ENCODE peak calls at places on chromosomes 7 and 10, in nine cellular contexts. P is naive B cell; M is A549; L is NCI-H82; Z is left kidney; O is activated T-cell treated with anti-CD3 and anti-CD28 coated beads for 4 hours; T is mucosa of gallbladder; N is stimulated activated CD8-positive, alpha-beta memory T cell treated with anti-CD3 and anti-CD28 coated beads, Interleukin-2, amount 100 ng/mL, for 48 hours; Q is skeletal muscle cell. C is an unnamed sample.

GRCh38 chr10:91012502-91012901 is 91.6 kb upstream of the ANKRD1 start:
- DNase-seq in P (no peak), M (no peak), L (no peak), Z (no peak), O (no peak), T (no peak), N (no peak), Q (no peak), C (no peak)

GRCh38 chr10:121303273-121303890 is 294.9 kb downstream of the FGFR2 start:
- DNase-seq in P (no peak), M (no peak), L (peak), Z (no peak), O (no peak), T (peak), N (no peak), Q (no peak), C (no peak)

GRCh38 chr7:561631-562393 is 42.2 kb upstream of the PDGFA start:
- DNase-seq in P (no peak), M (no peak), L (no peak), Z (peak), O (no peak), T (peak), N (no peak), Q (peak), C (no peak)

GRCh38 chr10:90462761-90463160 is 395.1 kb downstream of the HTR7 start:
- DNase-seq in P (no peak), M (no peak), L (no peak), Z (no peak), O (no peak), T (no peak), N (no peak), Q (peak), C (no peak)

GRCh38 chr7:19982841-19983835 is 209.7 kb upstream of the TMEM196 start:
- DNase-seq in P (peak), M (peak), L (peak), Z (peak), O (no peak), T (peak), N (no peak), Q (no peak), C (no peak)

GRCh38 chr10:94075521-94075920 is 81.8 kb downstream of the PLCE1 start:
- DNase-seq in P (no peak), M (no peak), L (no peak), Z (no peak), O (no peak), T (no peak), N (no peak), Q (no peak), C (no peak)

GRCh38 chr7:140008755-140009610 is 53.8 kb downstream of the PARP12 start:
- DNase-seq in P (no peak), M (no peak), L (no peak), Z (no peak), O (no peak), T (peak), N (no peak), Q (no peak), C (no peak)

GRCh38 chr7:106814887-106815286 is 50.2 kb upstream of the PIK3CG start:
- DNase-seq in P (no peak), M (no peak), L (no peak), Z (no peak), O (no peak), T (no peak), N (no peak), Q (no peak), C (no peak)

GRCh38 chr7:34220501-34220900 is 315.2 kb downstream of the BMPER start:
- DNase-seq in P (no peak), M (no peak), L (no peak), Z (no peak), O (no peak), T (no peak), N (no peak), Q (no peak), C (no peak)

GRCh38 chr7:75639071-75639892 is 99.5 kb downstream of the HIP1 start:
- DNase-seq in P (peak), M (peak), L (peak), Z (peak), O (peak), T (peak), N (no peak), Q (no peak), C (peak)

GRCh38 chr7:18565337-18565736 is 69.8 kb downstream of the HDAC9 start:
- DNase-seq in P (no peak), M (no peak), L (no peak), Z (no peak), O (no peak), T (no peak), N (no peak), Q (no peak), C (no peak)

GRCh38 chr7:81210092-81211064 is 291.5 kb upstream of the SEMA3C start:
- DNase-seq in P (no peak), M (no peak), L (no peak), Z (no peak), O (no peak), T (no peak), N (no peak), Q (no peak), C (no peak)

GRCh38 chr10:4219901-4220300 is 434.9 kb upstream of the KLF6 start:
- DNase-seq in P (no peak), M (no peak), L (peak), Z (no peak), O (no peak), T (no peak), N (no peak), Q (no peak), C (no peak)

GRCh38 chr7:1743481-1744230 is 73.6 kb downstream of the ELFN1 start:
- DNase-seq in P (no peak), M (no peak), L (no peak), Z (no peak), O (no peak), T (no peak), N (no peak), Q (no peak), C (no peak)

GRCh38 chr7:42480304-42480665 is 243.3 kb upstream of the GLI3 start:
- DNase-seq in P (no peak), M (no peak), L (no peak), Z (no peak), O (no peak), T (no peak), N (no peak), Q (no peak), C (no peak)

GRCh38 chr7:67552738-67553137 is 556.1 kb downstream of the TYW1 start:
- DNase-seq in P (no peak), M (no peak), L (no peak), Z (no peak), O (no peak), T (no peak), N (no peak), Q (no peak), C (no peak)

GRCh38 chr7:157975401-157976372 is 611.9 kb downstream of the PTPRN2 start:
- DNase-seq in P (no peak), M (no peak), L (no peak), Z (no peak), O (no peak), T (no peak), N (no peak), Q (no peak), C (no peak)

GRCh38 chr10:131774618-131775443 is 126.0 kb upstream of the PPP2R2D start:
- DNase-seq in P (no peak), M (no peak), L (no peak), Z (peak), O (no peak), T (no peak), N (no peak), Q (no peak), C (no peak)

GRCh38 chr7:130914589-130915294 is 180.7 kb upstream of the KLF14 start:
- DNase-seq in P (no peak), M (no peak), L (no peak), Z (no peak), O (no peak), T (no peak), N (no peak), Q (no peak), C (no peak)